ENCODE peak calls at places on chromosomes 13 and 19, in five cellular contexts. One of them, this sample, is unnamed. For H3K4me1, the result is how much of the 10 kb centered on the place peaks cover.

GRCh38 chr19:21482863-21483276 is 22.5 kb upstream of the ZNF429 start:
- DNase-seq in HepG2: peak
- DNase-seq in uterus: peak
- DNase-seq in IMR-90: no peak
- DNase-seq in body of pancreas: peak
- DNase-seq in this sample: peak

GRCh38 chr19:3737487-3738205 is 23.8 kb downstream of the APBA3 start:
- DNase-seq in HepG2: no peak
- DNase-seq in IMR-90: no peak
- DNase-seq in body of pancreas: no peak
- DNase-seq in uterus: no peak
- DNase-seq in this sample: no peak

GRCh38 chr19:40465025-40465780 is at the start of gene BLVRB:
- DNase-seq in body of pancreas: no peak
- DNase-seq in IMR-90: peak
- DNase-seq in HepG2: peak
- DNase-seq in uterus: no peak
- DNase-seq in this sample: peak

GRCh38 chr13:113951246-113951999 is 22.5 kb downstream of the C13orf46 start:
- DNase-seq in IMR-90: peak
- DNase-seq in HepG2: peak
- DNase-seq in body of pancreas: peak
- DNase-seq in uterus: peak
- DNase-seq in this sample: peak

GRCh38 chr19:3810708-3811355 is 24.7 kb upstream of the MATK start:
- DNase-seq in uterus: no peak
- DNase-seq in body of pancreas: no peak
- DNase-seq in IMR-90: no peak
- DNase-seq in HepG2: no peak
- DNase-seq in this sample: no peak

GRCh38 chr19:18416778-18417249 is 2.4 kb upstream of the SSBP4 start:
- DNase-seq in HepG2: peak
- DNase-seq in body of pancreas: peak
- DNase-seq in uterus: peak
- DNase-seq in IMR-90: peak
- DNase-seq in this sample: peak

GRCh38 chr13:48159436-48160225 is 64.7 kb upstream of the MED4 start:
- DNase-seq in IMR-90: no peak
- DNase-seq in HepG2: no peak
- DNase-seq in uterus: no peak
- DNase-seq in body of pancreas: no peak
- DNase-seq in this sample: peak

GRCh38 chr13:73754727-73755292 is 379.4 kb downstream of the KLF12 start:
- DNase-seq in uterus: no peak
- DNase-seq in body of pancreas: peak
- DNase-seq in IMR-90: peak
- DNase-seq in HepG2: peak
- DNase-seq in this sample: peak

GRCh38 chr13:23087884-23088283 is 92.9 kb upstream of the SGCG start:
- DNase-seq in IMR-90: peak
- DNase-seq in uterus: no peak
- DNase-seq in body of pancreas: no peak
- DNase-seq in HepG2: peak
- DNase-seq in this sample: no peak

GRCh38 chr13:63421113-63421512 is 2005.5 kb upstream of the PCDH20 start:
- DNase-seq in uterus: no peak
- DNase-seq in IMR-90: no peak
- DNase-seq in body of pancreas: no peak
- DNase-seq in HepG2: no peak
- DNase-seq in this sample: no peak

GRCh38 chr19:16825312-16826168 is 3.7 kb upstream of the SIN3B start:
- DNase-seq in IMR-90: peak
- DNase-seq in HepG2: no peak
- DNase-seq in uterus: peak
- DNase-seq in body of pancreas: peak
- DNase-seq in this sample: peak

DNA sequence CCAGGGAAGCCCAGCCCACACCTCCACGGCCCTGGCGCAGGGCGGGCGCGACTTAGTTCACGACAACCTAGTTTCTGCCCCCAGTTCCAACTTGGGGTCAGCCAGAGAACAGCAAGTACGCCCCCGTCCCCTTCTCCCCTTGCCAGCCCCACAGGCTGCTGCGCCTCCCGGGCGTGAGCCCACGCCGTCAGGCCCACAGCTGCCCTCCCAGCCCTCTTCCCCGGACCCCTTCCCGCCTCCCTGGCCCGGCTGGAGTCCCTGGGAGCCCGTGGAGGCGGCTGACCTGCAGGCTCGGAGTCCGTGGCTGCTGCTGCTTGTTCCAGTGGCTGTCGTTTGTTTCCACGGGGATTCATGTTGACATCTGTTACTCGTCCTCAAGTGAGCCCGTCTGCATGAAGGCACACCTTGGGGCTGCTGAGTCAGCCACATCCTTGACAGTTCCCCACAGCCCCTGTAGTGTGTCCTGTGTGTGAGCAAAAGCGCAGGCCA is 86.0 kb downstream of the ATP11A start:
- DNase-seq in body of pancreas: no peak
- DNase-seq in IMR-90: no peak
- DNase-seq in uterus: no peak
- DNase-seq in HepG2: no peak
- DNase-seq in this sample: no peak
- H3K4me1 ChIP-seq in body of pancreas: under half
- H3K4me1 ChIP-seq in IMR-90: under half
- H3K4me1 ChIP-seq in uterus: under half
- H3K4me1 ChIP-seq in HepG2: under half
- H3K4me1 ChIP-seq in this sample: under half

GRCh38 chr13:53200498-53201453 is 172.2 kb downstream of the OLFM4 start:
- DNase-seq in IMR-90: peak
- DNase-seq in body of pancreas: peak
- DNase-seq in uterus: no peak
- DNase-seq in HepG2: no peak
- DNase-seq in this sample: no peak
- TF ChIP-seq CTCF in IMR-90: peak
- TF ChIP-seq CTCF in body of pancreas: peak
- TF ChIP-seq CTCF in uterus: peak
- TF ChIP-seq CTCF in HepG2: no peak
- TF ChIP-seq CTCF in this sample: peak

GRCh38 chr19:34744896-34745690 is 11.1 kb downstream of the ZNF181 start:
- DNase-seq in body of pancreas: no peak
- DNase-seq in IMR-90: no peak
- DNase-seq in uterus: no peak
- DNase-seq in HepG2: peak
- DNase-seq in this sample: no peak
- H3K27ac ChIP-seq in body of pancreas: no peak
- H3K27ac ChIP-seq in IMR-90: no peak
- H3K27ac ChIP-seq in uterus: no peak
- H3K27ac ChIP-seq in HepG2: peak
- H3K27ac ChIP-seq in this sample: no peak

GRCh38 chr19:13839938-13840750 is 36.8 kb upstream of the NANOS3 start:
- DNase-seq in HepG2: no peak
- DNase-seq in IMR-90: peak
- DNase-seq in uterus: no peak
- DNase-seq in body of pancreas: no peak
- DNase-seq in this sample: no peak

GRCh38 chr19:13835791-13836723 is 40.8 kb downstream of the ZSWIM4 start:
- DNase-seq in HepG2: no peak
- DNase-seq in uterus: no peak
- DNase-seq in body of pancreas: no peak
- DNase-seq in IMR-90: no peak
- DNase-seq in this sample: peak

GRCh38 chr19:13839193-13839937 is 37.6 kb upstream of the NANOS3 start:
- DNase-seq in body of pancreas: peak
- DNase-seq in uterus: peak
- DNase-seq in HepG2: no peak
- DNase-seq in IMR-90: peak
- DNase-seq in this sample: peak

GRCh38 chr19:13838943-13839192 is 38.1 kb upstream of the NANOS3 start:
- DNase-seq in body of pancreas: peak
- DNase-seq in uterus: peak
- DNase-seq in HepG2: no peak
- DNase-seq in IMR-90: no peak
- DNase-seq in this sample: no peak

GRCh38 chr19:13838071-13838942 is 38.6 kb upstream of the NANOS3 start:
- DNase-seq in IMR-90: no peak
- DNase-seq in body of pancreas: no peak
- DNase-seq in uterus: no peak
- DNase-seq in HepG2: no peak
- DNase-seq in this sample: no peak
- H3K4me1 ChIP-seq in IMR-90: under half
- H3K4me1 ChIP-seq in body of pancreas: half or more
- H3K4me1 ChIP-seq in uterus: under half
- H3K4me1 ChIP-seq in HepG2: half or more
- H3K4me1 ChIP-seq in this sample: under half

GRCh38 chr19:36797786-36798108 is 25.1 kb upstream of the ZNF850 start:
- DNase-seq in body of pancreas: no peak
- DNase-seq in IMR-90: no peak
- DNase-seq in HepG2: no peak
- DNase-seq in uterus: no peak
- DNase-seq in this sample: no peak
- TF ChIP-seq CTCF in body of pancreas: no peak
- TF ChIP-seq CTCF in IMR-90: no peak
- TF ChIP-seq CTCF in HepG2: no peak
- TF ChIP-seq CTCF in uterus: no peak
- TF ChIP-seq CTCF in this sample: no peak

GRCh38 chr13:33322474-33322827 is 36.9 kb upstream of the STARD13 start:
- DNase-seq in body of pancreas: no peak
- DNase-seq in IMR-90: peak
- DNase-seq in uterus: peak
- DNase-seq in HepG2: no peak
- DNase-seq in this sample: no peak
- H3K27ac ChIP-seq in body of pancreas: no peak
- H3K27ac ChIP-seq in IMR-90: peak
- H3K27ac ChIP-seq in uterus: peak
- H3K27ac ChIP-seq in HepG2: no peak
- H3K27ac ChIP-seq in this sample: no peak

DNA sequence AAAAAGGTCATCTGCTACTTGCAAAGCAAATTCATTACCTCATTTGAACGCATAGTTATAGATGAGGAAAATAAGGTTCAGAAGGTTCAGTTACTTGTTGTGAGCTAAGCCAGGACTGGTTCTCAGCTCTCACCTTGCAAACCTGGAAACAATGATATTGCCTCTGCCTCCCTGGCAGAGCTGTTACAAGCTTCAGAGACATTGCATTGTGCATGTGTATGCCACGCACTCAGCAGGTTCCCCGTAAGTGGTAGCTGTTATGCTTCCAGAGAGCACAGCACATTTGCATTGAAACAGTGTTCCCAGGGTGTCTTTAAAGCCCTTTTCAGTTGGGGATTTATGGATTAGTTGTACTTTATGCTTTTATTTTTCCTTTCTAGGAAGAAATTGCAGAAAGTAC is 80.6 kb downstream of the DGKH start:
- DNase-seq in IMR-90: no peak
- DNase-seq in body of pancreas: no peak
- DNase-seq in HepG2: no peak
- DNase-seq in uterus: no peak
- DNase-seq in this sample: no peak
- H3K4me1 ChIP-seq in IMR-90: under half
- H3K4me1 ChIP-seq in body of pancreas: under half
- H3K4me1 ChIP-seq in HepG2: under half
- H3K4me1 ChIP-seq in uterus: under half
- H3K4me1 ChIP-seq in this sample: under half

GRCh38 chr19:48181505-48181904 is 11.0 kb downstream of the ZSWIM9 start:
- DNase-seq in body of pancreas: no peak
- DNase-seq in IMR-90: no peak
- DNase-seq in HepG2: no peak
- DNase-seq in uterus: no peak
- DNase-seq in this sample: no peak

GRCh38 chr19:48186541-48186991 is 16.1 kb downstream of the ZSWIM9 start:
- DNase-seq in IMR-90: no peak
- DNase-seq in body of pancreas: no peak
- DNase-seq in HepG2: no peak
- DNase-seq in uterus: no peak
- DNase-seq in this sample: no peak

GRCh38 chr19:48183356-48183755 is 12.9 kb downstream of the ZSWIM9 start:
- DNase-seq in IMR-90: no peak
- DNase-seq in body of pancreas: no peak
- DNase-seq in HepG2: no peak
- DNase-seq in uterus: no peak
- DNase-seq in this sample: no peak

GRCh38 chr19:48186015-48186414 is 15.5 kb downstream of the ZSWIM9 start:
- DNase-seq in IMR-90: no peak
- DNase-seq in HepG2: no peak
- DNase-seq in uterus: no peak
- DNase-seq in body of pancreas: no peak
- DNase-seq in this sample: no peak

DNA sequence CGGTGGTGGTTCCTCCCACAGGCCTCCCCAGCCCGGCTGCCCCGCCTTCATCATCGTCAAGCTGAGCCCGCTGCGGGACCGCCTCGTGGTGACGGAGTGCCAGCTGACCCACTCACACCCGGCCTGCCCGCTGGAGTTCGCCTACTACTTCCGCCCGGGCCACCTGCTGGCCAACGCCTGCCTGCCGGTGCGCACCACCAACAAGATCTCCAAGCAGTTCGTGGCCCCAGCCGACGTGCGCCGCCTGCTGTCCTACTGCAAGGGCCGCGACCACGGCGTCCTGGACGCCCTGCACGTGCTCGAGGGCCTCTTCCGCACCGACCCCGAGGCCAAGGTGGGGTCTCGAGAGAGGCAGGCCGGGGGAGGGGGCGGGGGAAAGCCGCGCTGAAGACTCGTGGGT is 12.0 kb downstream of the ZSWIM9 start:
- DNase-seq in IMR-90: no peak
- DNase-seq in HepG2: no peak
- DNase-seq in uterus: no peak
- DNase-seq in body of pancreas: no peak
- DNase-seq in this sample: no peak
- TF ChIP-seq CTCF in IMR-90: no peak
- TF ChIP-seq CTCF in HepG2: peak
- TF ChIP-seq CTCF in uterus: no peak
- TF ChIP-seq CTCF in body of pancreas: no peak
- TF ChIP-seq CTCF in this sample: no peak

DNA sequence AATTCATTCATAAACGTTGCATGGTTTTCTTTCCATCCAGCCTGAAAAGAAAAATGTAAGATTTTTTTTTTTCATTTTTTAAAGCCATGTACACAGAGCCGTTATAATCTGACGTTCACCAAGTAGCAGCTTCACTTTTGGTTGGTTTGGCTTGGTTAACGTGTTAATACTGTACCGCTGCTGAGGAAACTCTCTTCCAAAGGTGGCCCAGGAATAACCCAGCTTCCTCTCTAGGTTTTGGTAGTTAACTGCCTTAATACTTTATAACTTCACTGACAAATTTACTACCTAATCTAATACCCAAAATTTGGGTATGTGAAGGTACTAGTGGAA is 1.7 kb downstream of the INTS6 start:
- DNase-seq in IMR-90: no peak
- DNase-seq in uterus: no peak
- DNase-seq in body of pancreas: no peak
- DNase-seq in HepG2: no peak
- DNase-seq in this sample: no peak
- H3K27ac ChIP-seq in IMR-90: peak
- H3K27ac ChIP-seq in uterus: peak
- H3K27ac ChIP-seq in body of pancreas: peak
- H3K27ac ChIP-seq in HepG2: peak
- H3K27ac ChIP-seq in this sample: peak

This sample was measured in foreskin keratinocyte.